ENCODE peak calls at places on chromosome 12, in ten cellular contexts. W is neuronal stem cell; A is left ventricle myocardium inferior; O is H1; L is upper lobe of left lung; T is astrocyte; E is PC-3; H is effector memory CD4-positive, alpha-beta T cell; N is SK-N-MC; Z is stomach. Y is an unnamed sample.

GRCh38 chr12:53200107-53200457 is 7.0 kb downstream of the ITGB7 start:
- DNase-seq in W (no peak), A (no peak), O (no peak), L (no peak), T (no peak), E (no peak), H (no peak), N (no peak), Z (no peak), Y (no peak)

GRCh38 chr12:116130431-116130830 is 147.1 kb downstream of the MED13L start:
- DNase-seq in W (no peak), A (no peak), O (no peak), L (no peak), T (peak; percentile 78), E (no peak), H (no peak), N (no peak), Z (no peak), Y (no peak)

GRCh38 chr12:111304642-111305071 is 64.2 kb downstream of the PHETA1 start:
- DNase-seq in W (no peak), A (no peak), O (peak; percentile 92), L (no peak), T (no peak), E (peak; percentile 38), H (no peak), N (no peak), Z (no peak), Y (peak; percentile 21)

GRCh38 chr12:9036227-9036626 is 46.9 kb downstream of the KLRG1 start:
- DNase-seq in W (no peak), A (no peak), O (no peak), L (no peak), T (no peak), E (no peak), H (no peak), N (no peak), Z (no peak), Y (no peak)

GRCh38 chr12:88952543-88952942 is 372.3 kb upstream of the KITLG start:
- DNase-seq in W (no peak), A (no peak), O (no peak), L (no peak), T (peak; percentile 42), E (peak; percentile 60), H (no peak), N (no peak), Z (peak; percentile 54), Y (peak; percentile 50)

GRCh38 chr12:72366255-72366654 is 94.1 kb downstream of the TRHDE start:
- DNase-seq in W (no peak), A (no peak), O (no peak), L (no peak), T (no peak), E (no peak), H (no peak), N (no peak), Z (no peak), Y (no peak)

GRCh38 chr12:120979862-120980696 is 1.7 kb downstream of the HNF1A start:
- DNase-seq in W (no peak), A (no peak), O (peak; percentile 69), L (no peak), T (no peak), E (no peak), H (no peak), N (no peak), Z (no peak), Y (no peak)

GRCh38 chr12:117853600-117853999 is 115.2 kb downstream of the KSR2 start:
- DNase-seq in W (no peak), A (no peak), O (no peak), L (peak; percentile 67), T (no peak), E (peak; percentile 98), H (no peak), N (no peak), Z (peak; percentile 43), Y (no peak)

GRCh38 chr12:11822071-11822818 is 172.8 kb downstream of the ETV6 start:
- DNase-seq in W (peak; percentile 50), A (no peak), O (no peak), L (no peak), T (peak; percentile 77), E (no peak), H (peak; percentile 41), N (no peak), Z (peak; percentile 38), Y (peak; percentile 20)

GRCh38 chr12:121637231-121637914 is 11.0 kb downstream of the ORAI1 start:
- DNase-seq in W (no peak), A (no peak), O (no peak), L (peak; percentile 74), T (no peak), E (no peak), H (no peak), N (no peak), Z (peak; percentile 40), Y (no peak)

GRCh38 chr12:128794661-128795529 is 28.9 kb downstream of the SLC15A4 start:
- DNase-seq in W (no peak), A (no peak), O (no peak), L (no peak), T (no peak), E (no peak), H (no peak), N (no peak), Z (peak; percentile 13), Y (no peak)

GRCh38 chr12:66140726-66141125 is 10.2 kb upstream of the LLPH start:
- DNase-seq in W (no peak), A (no peak), O (no peak), L (no peak), T (no peak), E (no peak), H (no peak), N (no peak), Z (no peak), Y (no peak)

GRCh38 chr12:94595152-94595551 is 55.2 kb downstream of the TMCC3 start:
- DNase-seq in W (no peak), A (no peak), O (no peak), L (no peak), T (peak; percentile 42), E (peak; percentile 97), H (no peak), N (no peak), Z (no peak), Y (no peak)

GRCh38 chr12:97160277-97160676 is 253.2 kb downstream of the NEDD1 start:
- DNase-seq in W (no peak), A (no peak), O (no peak), L (no peak), T (no peak), E (no peak), H (no peak), N (no peak), Z (no peak), Y (no peak)

GRCh38 chr12:123250471-123251383 is 17.5 kb downstream of the MTRFR start:
- DNase-seq in W (no peak), A (no peak), O (no peak), L (peak; percentile 90), T (peak; percentile 17), E (peak; percentile 89), H (no peak), N (no peak), Z (peak; percentile 84), Y (no peak)

DNA sequence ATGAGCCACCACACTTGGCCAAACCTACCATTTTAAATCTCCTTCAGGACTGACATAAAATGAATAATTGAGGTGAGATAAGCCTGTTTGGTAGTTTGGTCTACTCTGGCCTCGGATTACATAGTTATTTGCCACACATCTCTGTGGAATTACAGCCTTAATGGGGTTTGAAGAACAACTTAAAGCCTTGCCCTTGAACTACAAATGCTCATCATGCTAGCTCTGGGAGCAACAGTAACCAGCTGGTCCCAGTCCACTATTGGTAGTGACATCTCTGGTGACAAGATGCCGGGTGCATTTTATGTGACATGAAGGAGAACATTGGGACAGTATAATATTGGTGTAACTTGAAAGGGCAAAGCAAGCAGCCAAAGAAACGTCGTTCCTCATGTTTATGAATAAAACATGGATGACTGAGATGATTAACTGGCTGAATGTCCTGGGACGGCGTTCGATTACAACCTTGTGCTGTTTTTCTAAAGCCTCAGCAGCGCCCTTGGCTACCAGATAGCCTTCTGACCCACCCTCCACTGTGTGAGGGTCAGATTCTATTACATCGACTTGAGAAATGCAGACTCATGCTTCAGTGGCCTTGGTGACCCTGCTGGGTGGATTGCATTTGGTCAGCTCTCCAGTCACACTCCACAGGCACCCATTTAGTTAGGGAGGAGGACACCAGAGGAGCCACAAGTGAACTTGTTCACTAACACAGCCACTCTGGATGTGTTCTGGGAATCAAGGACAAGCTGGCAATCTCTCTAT is 41.5 kb downstream of the BEST3 start:
- DNase-seq in W (no peak), A (no peak), O (no peak), L (peak; percentile 24), T (peak; percentile 80), E (no peak), H (no peak), N (no peak), Z (no peak), Y (no peak)
- H3K4me3 ChIP-seq in W (no peak overlapping the region), A (no peak overlapping the region), O (no peak overlapping the region), L (no peak overlapping the region), T (no peak overlapping the region), E (no peak overlapping the region), H (no peak overlapping the region), N (no peak overlapping the region), Z (no peak overlapping the region), Y (no peak overlapping the region)

GRCh38 chr12:48071808-48072207 is 34.1 kb downstream of the SENP1 start:
- DNase-seq in W (no peak), A (no peak), O (no peak), L (no peak), T (no peak), E (no peak), H (no peak), N (no peak), Z (no peak), Y (no peak)
- H3K36me3 ChIP-seq in W (peaks cover 14% of the 10 kb centered on the region), A (peaks cover 82% of the 10 kb centered on the region), O (peaks cover 28% of the 10 kb centered on the region), L (peaks cover 45% of the 10 kb centered on the region), T (peaks cover 29% of the 10 kb centered on the region), E (peaks cover 29% of the 10 kb centered on the region), H (peaks cover 49% of the 10 kb centered on the region), N (peaks cover 63% of the 10 kb centered on the region), Z (peaks cover 74% of the 10 kb centered on the region), Y (peaks cover 41% of the 10 kb centered on the region)

GRCh38 chr12:79563021-79563739 is 127.6 kb downstream of the PAWR start:
- DNase-seq in W (no peak), A (no peak), O (no peak), L (no peak), T (no peak), E (peak; percentile 65), H (no peak), N (no peak), Z (no peak), Y (no peak)
- H3K9me3 ChIP-seq in W (peaks cover 33% of the 10 kb centered on the region), A (peaks cover 18% of the 10 kb centered on the region), O (peaks cover 43% of the 10 kb centered on the region), L (no peaks in the 10 kb centered on the region), T (no peaks in the 10 kb centered on the region), E (no peaks in the 10 kb centered on the region), H (no peaks in the 10 kb centered on the region), N (no peaks in the 10 kb centered on the region), Z (peaks cover 10% of the 10 kb centered on the region), Y (peaks cover 8% of the 10 kb centered on the region)

DNA sequence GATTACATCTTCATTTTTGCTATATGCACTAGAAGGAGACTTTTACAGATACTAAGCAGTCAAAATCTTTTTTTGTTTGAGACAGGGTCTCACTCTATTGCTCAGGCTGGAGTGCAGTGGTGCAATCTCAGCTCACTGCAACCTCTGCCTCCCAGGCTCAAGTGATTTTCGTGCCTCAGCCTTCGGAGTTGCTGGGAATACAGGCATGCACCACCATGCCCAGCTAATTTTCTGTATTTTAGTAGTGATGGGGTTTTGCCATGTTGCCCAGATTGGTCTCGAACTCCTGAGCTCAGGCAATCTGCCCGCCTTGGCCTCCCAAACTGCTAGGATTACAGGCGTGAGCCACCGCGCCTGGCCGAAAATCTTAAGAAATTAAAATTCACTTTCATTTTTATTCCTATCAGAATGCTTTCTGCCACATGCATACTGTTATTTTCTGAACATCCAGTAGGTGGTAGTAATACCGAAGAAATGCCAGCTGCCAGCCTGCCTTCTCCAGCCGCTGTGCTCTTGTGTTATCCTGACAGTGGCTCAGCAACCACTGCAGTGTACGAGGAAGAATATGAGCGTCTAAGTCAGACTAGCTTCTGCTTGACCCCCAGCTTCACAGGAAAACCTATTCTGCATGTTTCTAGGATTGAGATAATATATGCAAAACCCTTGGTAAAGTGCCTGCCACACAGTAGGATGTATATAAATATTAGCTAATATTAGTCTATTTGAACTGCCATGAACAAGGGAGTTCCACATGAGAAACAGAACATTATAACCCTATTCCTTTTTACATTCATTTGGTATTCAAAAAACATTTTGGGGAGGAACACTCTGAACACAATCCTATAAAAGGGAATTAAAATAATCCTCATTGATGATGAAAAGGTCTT is 54.2 kb downstream of the RPAP3 start:
- DNase-seq in W (peak; percentile 17), A (peak; percentile 31), O (no peak), L (peak; percentile 80), T (peak; percentile 35), E (peak; percentile 82), H (peak; percentile 13), N (no peak), Z (peak; percentile 59), Y (peak; percentile 35)
- H3K4me3 ChIP-seq in W (no peak overlapping the region), A (peak overlapping the region; percentile 38), O (no peak overlapping the region), L (no peak overlapping the region), T (no peak overlapping the region), E (peak overlapping the region; percentile 61), H (peak overlapping the region; percentile 27), N (peak overlapping the region; percentile 27), Z (peak overlapping the region; percentile 27), Y (no peak overlapping the region)